ENCODE peak calls at places on chromosomes 7 and 10, in seven cellular contexts. V is GM12892; D is RPMI7951; I is activated naive CD4-positive, alpha-beta T cell; Y is upper lobe of right lung; U is kidney tubule cell; T is stimulated activated CD4-positive, alpha-beta T cell treated with anti-CD3 and anti-CD28 coated beads, Interleukin-12 subunit alpha, Interleukin-12 subunit beta, amount 100 ng/mL, for 4 hours. B is an unnamed sample.

GRCh38 chr10:1739751-1740150 is 2.4 kb upstream of the ADARB2 start:
- DNase-seq in V (no peak), D (no peak), I (no peak), Y (no peak), U (no peak), T (no peak), B (no peak)

GRCh38 chr7:79452032-79452494 is 1.4 kb downstream of the MAGI2 start:
- DNase-seq in V (no peak), D (peak), I (no peak), Y (peak), U (peak), T (no peak), B (peak)

GRCh38 chr10:20254078-20254477 is 437.8 kb downstream of the PLXDC2 start:
- DNase-seq in V (no peak), D (no peak), I (no peak), Y (no peak), U (no peak), T (no peak), B (no peak)

GRCh38 chr7:144032483-144032882 is 16.3 kb upstream of the OR2A5 start:
- DNase-seq in V (no peak), D (no peak), I (no peak), Y (no peak), U (no peak), T (no peak), B (no peak)

GRCh38 chr10:110151467-110151866 is 55.9 kb upstream of the MXI1 start:
- DNase-seq in V (no peak), D (no peak), I (no peak), Y (peak), U (peak), T (no peak), B (no peak)

GRCh38 chr7:105682331-105683070 is 101.2 kb upstream of the EFCAB10 start:
- DNase-seq in V (no peak), D (no peak), I (no peak), Y (no peak), U (no peak), T (no peak), B (no peak)

GRCh38 chr10:58475322-58476277 is 37.1 kb upstream of the BICC1 start:
- DNase-seq in V (no peak), D (peak), I (no peak), Y (no peak), U (peak), T (no peak), B (no peak)

GRCh38 chr7:157760004-157760730 is 423.4 kb downstream of the DNAJB6 start:
- DNase-seq in V (no peak), D (peak), I (no peak), Y (no peak), U (no peak), T (no peak), B (no peak)

GRCh38 chr7:29864668-29865067 is 58.4 kb downstream of the WIPF3 start:
- DNase-seq in V (no peak), D (peak), I (no peak), Y (no peak), U (no peak), T (no peak), B (no peak)

GRCh38 chr7:46945328-46945727 is 636.6 kb downstream of the TNS3 start:
- DNase-seq in V (no peak), D (no peak), I (no peak), Y (no peak), U (no peak), T (no peak), B (no peak)

GRCh38 chr7:149880871-149881301 is 7.1 kb downstream of the ATP6V0E2 start:
- DNase-seq in V (no peak), D (no peak), I (no peak), Y (peak), U (no peak), T (no peak), B (no peak)

GRCh38 chr7:95776561-95777185 is 4.3 kb downstream of the DYNC1I1 start:
- DNase-seq in V (no peak), D (no peak), I (no peak), Y (no peak), U (peak), T (no peak), B (no peak)

GRCh38 chr7:140136108-140136507 is 40.7 kb downstream of the KDM7A start:
- DNase-seq in V (no peak), D (no peak), I (no peak), Y (no peak), U (no peak), T (no peak), B (no peak)

GRCh38 chr7:84981038-84981601 is 205.7 kb downstream of the SEMA3D start:
- DNase-seq in V (no peak), D (peak), I (no peak), Y (no peak), U (no peak), T (no peak), B (no peak)

GRCh38 chr10:103682042-103682441 is 173.3 kb downstream of the SH3PXD2A start:
- DNase-seq in V (no peak), D (no peak), I (no peak), Y (peak), U (no peak), T (no peak), B (no peak)

GRCh38 chr7:114818501-114818900 is 103.4 kb upstream of the MDFIC start:
- DNase-seq in V (no peak), D (peak), I (no peak), Y (no peak), U (peak), T (no peak), B (no peak)

GRCh38 chr10:103923502-103923901 is 5.5 kb upstream of the STN1 start:
- DNase-seq in V (no peak), D (no peak), I (no peak), Y (no peak), U (peak), T (no peak), B (no peak)

GRCh38 chr10:3554121-3554522 is 230.9 kb downstream of the KLF6 start:
- DNase-seq in V (no peak), D (peak), I (no peak), Y (no peak), U (no peak), T (no peak), B (no peak)

GRCh38 chr7:116669769-116670168 is 2.2 kb upstream of the MET start:
- DNase-seq in V (no peak), D (peak), I (no peak), Y (no peak), U (no peak), T (no peak), B (no peak)

GRCh38 chr7:85719981-85720963 is 533.4 kb upstream of the SEMA3D start:
- DNase-seq in V (no peak), D (no peak), I (no peak), Y (no peak), U (peak), T (no peak), B (no peak)

GRCh38 chr10:43041422-43042342 is 35.2 kb upstream of the RET start:
- DNase-seq in V (no peak), D (no peak), I (no peak), Y (peak), U (no peak), T (no peak), B (no peak)

GRCh38 chr7:116177009-116177408 is 33.3 kb upstream of the TES start:
- DNase-seq in V (no peak), D (peak), I (no peak), Y (no peak), U (peak), T (no peak), B (no peak)

GRCh38 chr7:44980393-44981034 is 1.7 kb upstream of the MYO1G start:
- DNase-seq in V (no peak), D (peak), I (no peak), Y (peak), U (peak), T (peak), B (peak)

GRCh38 chr10:70115948-70116682 is 16.5 kb downstream of the AIFM2 start:
- DNase-seq in V (peak), D (peak), I (peak), Y (no peak), U (peak), T (peak), B (peak)

GRCh38 chr10:71818674-71819260 is 32.3 kb downstream of the PSAP start:
- DNase-seq in V (no peak), D (no peak), I (no peak), Y (no peak), U (no peak), T (no peak), B (no peak)

GRCh38 chr7:106515321-106515720 is 145.6 kb downstream of the CCDC71L start:
- DNase-seq in V (no peak), D (no peak), I (no peak), Y (no peak), U (no peak), T (no peak), B (no peak)

GRCh38 chr7:122675011-122675410 is 23.9 kb downstream of the RNF133 start:
- DNase-seq in V (no peak), D (peak), I (no peak), Y (no peak), U (peak), T (no peak), B (no peak)

GRCh38 chr7:108024538-108024937 is 21.6 kb upstream of the LAMB1 start:
- DNase-seq in V (no peak), D (no peak), I (no peak), Y (no peak), U (no peak), T (no peak), B (no peak)

GRCh38 chr10:87842776-87843497 is 20.4 kb downstream of the KLLN start:
- DNase-seq in V (no peak), D (no peak), I (no peak), Y (no peak), U (peak), T (no peak), B (no peak)

GRCh38 chr7:94336009-94336408 is 58.7 kb upstream of the COL1A2 start:
- DNase-seq in V (no peak), D (peak), I (no peak), Y (no peak), U (no peak), T (no peak), B (no peak)